ENCODE peak calls at places on chromosome 1, in ten cellular contexts. L is choroid plexus epithelial cell, B is colonic mucosa, I is mammary epithelial cell, O is spleen, P is astrocyte, K is lung, W is cardiac muscle cell, C is fibroblast of the aortic adventitia, Q is cardiac fibroblast. X is an unnamed sample.

GRCh38 chr1:232435746-232436145 is 194.2 kb downstream of the SIPA1L2 start:
- DNase-seq in L (peak), B (no peak), I (no peak), O (no peak), P (peak), K (no peak), W (no peak), C (peak), Q (peak), X (peak)

GRCh38 chr1:17844146-17844826 is 89.2 kb downstream of the ACTL8 start:
- DNase-seq in L (no peak), B (no peak), I (no peak), O (no peak), P (no peak), K (no peak), W (no peak), C (no peak), Q (no peak), X (no peak)

GRCh38 chr1:156813750-156814570 is 2.7 kb downstream of the SH2D2A start:
- DNase-seq in L (peak), B (peak), I (no peak), O (peak), P (peak), K (no peak), W (peak), C (no peak), Q (peak), X (peak)

GRCh38 chr1:6424000-6424565 is 493 bp upstream of the ESPN start:
- DNase-seq in L (no peak), B (no peak), I (no peak), O (no peak), P (no peak), K (no peak), W (no peak), C (no peak), Q (no peak), X (no peak)

GRCh38 chr1:8874230-8875201 is 4.0 kb downstream of the ENO1 start:
- DNase-seq in L (peak), B (no peak), I (no peak), O (no peak), P (no peak), K (no peak), W (no peak), C (peak), Q (no peak), X (peak)

GRCh38 chr1:50661626-50662025 is 238.4 kb upstream of the DMRTA2 start:
- DNase-seq in L (peak), B (no peak), I (no peak), O (no peak), P (peak), K (no peak), W (no peak), C (peak), Q (peak), X (no peak)

GRCh38 chr1:35568975-35569395 is 4.1 kb upstream of the TFAP2E start:
- DNase-seq in L (peak), B (peak), I (peak), O (peak), P (no peak), K (peak), W (peak), C (peak), Q (peak), X (peak)

GRCh38 chr1:41151846-41152245 is 90.3 kb downstream of the SCMH1 start:
- DNase-seq in L (peak), B (no peak), I (no peak), O (no peak), P (peak), K (no peak), W (peak), C (peak), Q (peak), X (no peak)

GRCh38 chr1:59295603-59296002 is 1.3 kb upstream of the FGGY start:
- DNase-seq in L (no peak), B (no peak), I (no peak), O (no peak), P (no peak), K (no peak), W (no peak), C (no peak), Q (no peak), X (no peak)

GRCh38 chr1:64062941-64063581 is 140.4 kb upstream of the UBE2U start:
- DNase-seq in L (peak), B (no peak), I (peak), O (no peak), P (peak), K (no peak), W (no peak), C (peak), Q (peak), X (peak)

GRCh38 chr1:205287723-205288122 is 33.8 kb downstream of the NUAK2 start:
- DNase-seq in L (no peak), B (no peak), I (no peak), O (no peak), P (no peak), K (no peak), W (no peak), C (no peak), Q (no peak), X (no peak)

GRCh38 chr1:72366473-72366872 is 84.1 kb upstream of the NEGR1 start:
- DNase-seq in L (peak), B (no peak), I (peak), O (no peak), P (peak), K (peak), W (no peak), C (peak), Q (peak), X (peak)

GRCh38 chr1:90175490-90176157 is 180.7 kb downstream of the ZNF326 start:
- DNase-seq in L (peak), B (no peak), I (peak), O (no peak), P (no peak), K (no peak), W (no peak), C (no peak), Q (peak), X (peak)

GRCh38 chr1:172745014-172745413 is 86.1 kb downstream of the FASLG start:
- DNase-seq in L (peak), B (peak), I (peak), O (no peak), P (peak), K (peak), W (peak), C (peak), Q (peak), X (peak)

GRCh38 chr1:89723863-89724262 is 90.9 kb downstream of the LRRC8C start:
- DNase-seq in L (peak), B (no peak), I (no peak), O (no peak), P (no peak), K (no peak), W (no peak), C (peak), Q (peak), X (peak)

GRCh38 chr1:234565132-234565531 is 44.8 kb downstream of the IRF2BP2 start:
- DNase-seq in L (no peak), B (no peak), I (peak), O (no peak), P (no peak), K (no peak), W (no peak), C (no peak), Q (no peak), X (no peak)

GRCh38 chr1:28313710-28314510 is 14.9 kb upstream of the MED18 start:
- DNase-seq in L (peak), B (peak), I (peak), O (peak), P (peak), K (peak), W (no peak), C (peak), Q (peak), X (peak)

GRCh38 chr1:150127868-150128267 is 21.8 kb upstream of the PLEKHO1 start:
- DNase-seq in L (no peak), B (no peak), I (no peak), O (no peak), P (no peak), K (no peak), W (no peak), C (no peak), Q (peak), X (no peak)

GRCh38 chr1:235882816-235883215 is 16.1 kb upstream of the LYST start:
- DNase-seq in L (peak), B (no peak), I (no peak), O (no peak), P (peak), K (no peak), W (no peak), C (peak), Q (peak), X (no peak)

GRCh38 chr1:33161061-33161681 is 20.7 kb downstream of the TRIM62 start:
- DNase-seq in L (peak), B (no peak), I (no peak), O (no peak), P (peak), K (no peak), W (no peak), C (no peak), Q (no peak), X (peak)

GRCh38 chr1:85361106-85361505 is 84.7 kb upstream of the BCL10 start:
- DNase-seq in L (peak), B (no peak), I (peak), O (no peak), P (peak), K (no peak), W (no peak), C (peak), Q (peak), X (peak)

GRCh38 chr1:72636636-72637035 is 354.3 kb upstream of the NEGR1 start:
- DNase-seq in L (peak), B (no peak), I (no peak), O (no peak), P (peak), K (no peak), W (no peak), C (peak), Q (peak), X (peak)

GRCh38 chr1:233269656-233270055 is 25.9 kb downstream of the PCNX2 start:
- DNase-seq in L (peak), B (no peak), I (peak), O (no peak), P (peak), K (no peak), W (no peak), C (peak), Q (peak), X (no peak)

GRCh38 chr1:70745199-70745598 is 302.4 kb downstream of the PTGER3 start:
- DNase-seq in L (peak), B (no peak), I (no peak), O (no peak), P (no peak), K (no peak), W (no peak), C (peak), Q (peak), X (peak)

GRCh38 chr1:21184266-21184665 is 7.6 kb upstream of the EIF4G3 start:
- DNase-seq in L (no peak), B (no peak), I (no peak), O (no peak), P (no peak), K (no peak), W (peak), C (no peak), Q (no peak), X (no peak)

GRCh38 chr1:230163719-230164118 is 96.7 kb downstream of the GALNT2 start:
- DNase-seq in L (no peak), B (no peak), I (no peak), O (no peak), P (no peak), K (no peak), W (no peak), C (no peak), Q (no peak), X (no peak)

GRCh38 chr1:42332877-42333276 is 2.2 kb downstream of the FOXJ3 start:
- DNase-seq in L (no peak), B (no peak), I (no peak), O (no peak), P (no peak), K (no peak), W (no peak), C (no peak), Q (no peak), X (no peak)

GRCh38 chr1:117147341-117147831 is 25.8 kb upstream of the TRIM45 start:
- DNase-seq in L (no peak), B (no peak), I (peak), O (no peak), P (no peak), K (no peak), W (no peak), C (no peak), Q (no peak), X (no peak)

GRCh38 chr1:27666791-27667254 is 5.2 kb downstream of the IFI6 start:
- DNase-seq in L (no peak), B (no peak), I (no peak), O (no peak), P (no peak), K (no peak), W (no peak), C (no peak), Q (no peak), X (no peak)

GRCh38 chr1:172135923-172136610 is 284.4 kb upstream of the C1orf105 start:
- DNase-seq in L (peak), B (no peak), I (no peak), O (no peak), P (peak), K (no peak), W (no peak), C (peak), Q (peak), X (peak)

GRCh38 chr1:47638713-47639112 is 200.9 kb downstream of the FOXD2 start:
- DNase-seq in L (no peak), B (no peak), I (no peak), O (peak), P (no peak), K (no peak), W (no peak), C (no peak), Q (no peak), X (no peak)

GRCh38 chr1:53155534-53155933 is 13.1 kb upstream of the SLC1A7 start:
- DNase-seq in L (no peak), B (no peak), I (no peak), O (peak), P (no peak), K (no peak), W (no peak), C (no peak), Q (no peak), X (no peak)

GRCh38 chr1:155040358-155041093 is 6.9 kb downstream of the DCST1 start:
- DNase-seq in L (no peak), B (no peak), I (no peak), O (no peak), P (no peak), K (no peak), W (no peak), C (no peak), Q (no peak), X (no peak)

GRCh38 chr1:70847013-70847412 is 200.6 kb downstream of the PTGER3 start:
- DNase-seq in L (no peak), B (no peak), I (no peak), O (no peak), P (no peak), K (no peak), W (peak), C (no peak), Q (no peak), X (no peak)

GRCh38 chr1:145826030-145826429 is 2.0 kb downstream of the POLR3C start:
- DNase-seq in L (no peak), B (no peak), I (no peak), O (no peak), P (no peak), K (no peak), W (no peak), C (no peak), Q (no peak), X (no peak)
- H3K4me3 ChIP-seq in L (no peak), B (no peak), I (no peak), O (no peak), P (no peak), K (no peak), W (no peak), C (no peak), Q (no peak), X (no peak)

GRCh38 chr1:5161372-5161771 is 507.0 kb downstream of the AJAP1 start:
- DNase-seq in L (no peak), B (no peak), I (no peak), O (no peak), P (no peak), K (no peak), W (no peak), C (no peak), Q (no peak), X (no peak)
- TF ChIP-seq CTCF in L (no peak), B (no peak), I (no peak), O (no peak), P (no peak), K (no peak), W (no peak), C (no peak), Q (no peak), X (no peak)

DNA sequence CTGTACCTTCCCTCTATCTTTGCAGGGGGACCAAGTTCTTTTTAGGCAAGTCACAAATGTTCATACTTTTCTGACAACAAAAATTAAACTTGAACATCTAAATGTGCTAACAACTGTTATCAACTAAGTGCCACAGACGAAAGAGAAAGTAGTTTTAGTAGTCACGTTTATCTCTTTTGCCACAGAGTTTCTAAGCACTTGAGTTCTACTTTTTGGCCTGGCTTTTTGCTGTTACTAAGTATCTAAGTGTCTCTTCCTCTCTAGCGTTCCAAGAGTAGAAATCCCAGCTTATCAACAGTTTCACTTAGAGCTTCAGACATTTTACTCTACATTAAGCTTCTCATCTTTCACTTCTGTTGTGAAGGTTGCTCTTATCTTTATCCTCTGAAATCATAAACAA is 34.3 kb downstream of the GATAD2B start:
- DNase-seq in L (peak), B (no peak), I (no peak), O (no peak), P (no peak), K (no peak), W (peak), C (peak), Q (no peak), X (peak)
- H3K4me3 ChIP-seq in L (no peak), B (no peak), I (no peak), O (no peak), P (no peak), K (no peak), W (no peak), C (no peak), Q (no peak), X (no peak)

GRCh38 chr1:31785947-31786290 is 21.8 kb upstream of the ADGRB2 start:
- DNase-seq in L (no peak), B (no peak), I (no peak), O (peak), P (no peak), K (no peak), W (no peak), C (no peak), Q (no peak), X (no peak)
- TF ChIP-seq CTCF in L (no peak), B (no peak), I (no peak), O (no peak), P (no peak), K (no peak), W (no peak), C (no peak), Q (no peak), X (no peak)

X was measured in fibroblast of pulmonary artery.